ENCODE peak calls at places on chromosome 2, in six cellular contexts. D is right lobe of liver, J is esophagus squamous epithelium, I is A549, H is K562, Q is uterus. E is an unnamed sample.

GRCh38 chr2:167100526-167100925 is 212.2 kb downstream of the XIRP2 start:
- DNase-seq in I (no peak), D (no peak), J (no peak), Q (no peak), H (no peak), E (no peak)

GRCh38 chr2:106030287-106031268 is 163.5 kb downstream of the UXS1 start:
- DNase-seq in J (no peak), D (peak; percentile 84), Q (peak; percentile 44), I (no peak), H (no peak), E (peak; percentile 39)

GRCh38 chr2:128405467-128405900 is 86.8 kb upstream of the HS6ST1 start:
- DNase-seq in I (no peak), Q (no peak), D (peak; percentile 24), J (no peak), H (no peak), E (peak; percentile 4)

GRCh38 chr2:233816771-233817170 is 37.6 kb downstream of the HJURP start:
- DNase-seq in I (no peak), H (no peak), D (peak; percentile 33), Q (no peak), J (no peak), E (peak; percentile 43)

GRCh38 chr2:238467772-238468171 is 41.0 kb downstream of the ASB1 start:
- DNase-seq in D (no peak), J (no peak), I (no peak), Q (no peak), H (no peak), E (no peak)

GRCh38 chr2:45278345-45279078 is 269.3 kb upstream of the SIX2 start:
- DNase-seq in Q (no peak), D (no peak), J (no peak), H (no peak), I (no peak), E (no peak)

GRCh38 chr2:146417942-146418341 is 1426.9 kb upstream of the ACVR2A start:
- DNase-seq in Q (no peak), D (no peak), I (no peak), H (no peak), J (no peak), E (no peak)

GRCh38 chr2:168149431-168149830 is 98.0 kb downstream of the STK39 start:
- DNase-seq in D (no peak), H (no peak), I (no peak), Q (no peak), J (no peak), E (no peak)

GRCh38 chr2:48332286-48332685 is 197.7 kb upstream of the STON1 start:
- DNase-seq in H (no peak), I (no peak), D (no peak), Q (no peak), J (no peak), E (no peak)

GRCh38 chr2:239523147-239523943 is 122.5 kb upstream of the HDAC4 start:
- DNase-seq in I (no peak), D (no peak), Q (no peak), H (no peak), J (no peak), E (no peak)

GRCh38 chr2:239304533-239305221 is 96.1 kb downstream of the HDAC4 start:
- DNase-seq in Q (peak; percentile 12), H (no peak), D (peak; percentile 52), I (no peak), J (no peak), E (no peak)

GRCh38 chr2:86283461-86284030 is 53.9 kb downstream of the REEP1 start:
- DNase-seq in D (no peak), I (no peak), Q (no peak), H (no peak), J (no peak), E (no peak)

GRCh38 chr2:85799215-85799956 is 45.6 kb downstream of the ATOH8 start:
- DNase-seq in J (no peak), Q (no peak), I (peak; percentile 77), D (peak; percentile 98), H (no peak), E (no peak)

GRCh38 chr2:238370482-238371372 is 50.4 kb downstream of the TRAF3IP1 start:
- DNase-seq in J (no peak), Q (peak; percentile 65), H (peak; percentile 60), I (peak; percentile 35), D (peak; percentile 67), E (no peak)

GRCh38 chr2:179264238-179265081 is at the start of gene SESTD1:
- DNase-seq in H (peak; percentile 68), Q (peak; percentile 65), J (no peak), I (peak; percentile 47), D (peak; percentile 81), E (peak; percentile 47)
- TF ChIP-seq POLR2A in H (no peak), Q (peak; percentile 79), J (no peak), I (peak; percentile 29), D (peak; percentile 72), E (no peak)

GRCh38 chr2:113901943-113902342 is 12.1 kb downstream of the ACTR3 start:
- DNase-seq in J (no peak), I (no peak), D (no peak), H (no peak), Q (no peak), E (no peak)
- H3K4me3 ChIP-seq in J (no peak overlapping the region), I (no peak overlapping the region), D (no peak overlapping the region), H (no peak overlapping the region), Q (no peak overlapping the region), E (no peak overlapping the region)

GRCh38 chr2:112216158-112216557 is 38.7 kb downstream of the ZC3H8 start:
- DNase-seq in J (no peak), D (no peak), I (no peak), Q (no peak), H (no peak), E (no peak)
- TF ChIP-seq CTCF in J (no peak), D (peak; percentile 34), I (peak; percentile 17), Q (no peak), H (peak; percentile 13), E (no peak)

DNA sequence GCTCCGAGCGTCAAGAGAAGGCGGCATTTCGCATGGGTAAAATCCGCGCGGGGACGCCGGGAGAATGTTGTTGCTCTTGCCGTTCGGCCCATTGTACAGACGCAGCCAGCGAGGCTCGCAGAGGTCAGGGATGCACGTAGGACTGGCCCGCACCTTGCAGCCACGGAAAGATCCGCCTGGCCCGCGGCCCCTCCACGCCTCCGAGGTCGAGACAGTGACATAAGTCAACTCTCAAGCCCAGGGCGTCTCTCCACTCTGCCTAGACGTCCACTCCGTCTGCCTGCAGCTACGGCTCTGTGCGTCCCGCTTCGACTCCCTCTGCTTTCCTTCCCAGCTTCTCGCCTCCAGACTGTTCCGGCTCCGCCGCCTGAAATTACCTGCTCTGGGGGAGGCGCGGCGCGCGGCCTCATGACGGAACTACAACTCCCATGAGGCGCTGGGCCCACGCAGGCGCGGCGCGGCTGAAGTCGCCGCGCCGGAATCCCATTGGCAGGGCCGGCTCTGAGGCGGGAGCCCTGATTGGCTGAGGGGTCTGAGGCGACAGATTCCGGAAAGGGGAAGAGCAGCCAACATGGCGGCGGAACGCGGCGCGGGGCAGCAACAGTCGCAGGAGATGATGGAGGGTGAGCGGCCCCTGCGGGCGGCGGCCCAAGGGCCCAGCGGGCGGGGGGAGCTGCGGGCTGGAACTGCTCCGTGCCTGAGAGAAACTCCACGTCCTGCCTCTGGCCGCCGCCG is at the start of gene PPP1R7:
- DNase-seq in H (peak; percentile 91), Q (peak; percentile 93), J (peak; percentile 86), D (peak; percentile 96), I (peak; percentile 94), E (peak; percentile 99)
- TF ChIP-seq POLR2A in H (peak; percentile 74), Q (peak; percentile 71), J (peak; percentile 45), D (peak; percentile 39), I (peak; percentile 72), E (no peak)

GRCh38 chr2:162840598-162841246 is 2.2 kb upstream of the KCNH7 start:
- DNase-seq in Q (no peak), J (no peak), H (peak; percentile 28), I (peak; percentile 4), D (peak; percentile 62), E (no peak)

GRCh38 chr2:162838141-162838500 is 446 bp downstream of the KCNH7 start:
- DNase-seq in D (no peak), I (no peak), H (no peak), J (no peak), Q (no peak), E (no peak)

GRCh38 chr2:162839419-162839818 is 852 bp upstream of the KCNH7 start:
- DNase-seq in J (no peak), D (no peak), I (no peak), H (no peak), Q (no peak), E (no peak)
- H3K4me3 ChIP-seq in J (no peak overlapping the region), D (no peak overlapping the region), I (peak overlapping the region; percentile 29), H (no peak overlapping the region), Q (no peak overlapping the region), E (no peak overlapping the region)

DNA sequence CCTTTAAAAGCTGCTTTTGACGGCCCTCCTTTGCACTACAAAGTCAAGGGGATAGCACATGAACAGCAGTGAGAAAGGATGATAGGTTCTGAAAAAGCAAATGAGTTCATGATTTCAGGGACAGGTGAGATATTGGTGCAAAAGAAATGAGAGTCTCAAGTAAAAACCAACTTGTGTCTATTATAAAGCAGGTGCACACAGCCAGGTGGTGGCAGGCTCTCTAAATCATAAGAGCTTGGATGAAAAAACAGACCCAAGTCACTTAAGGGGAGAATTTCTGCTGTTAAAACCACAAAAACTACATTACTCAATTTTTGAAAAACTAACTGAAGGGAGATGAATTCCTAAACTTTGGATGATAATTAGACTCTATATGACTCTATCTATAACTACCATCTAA is 201.5 kb downstream of the SP3 start:
- DNase-seq in I (no peak), H (no peak), D (no peak), Q (no peak), J (no peak), E (no peak)
- TF ChIP-seq CTCF in I (no peak), H (no peak), D (no peak), Q (no peak), J (no peak), E (no peak)

DNA sequence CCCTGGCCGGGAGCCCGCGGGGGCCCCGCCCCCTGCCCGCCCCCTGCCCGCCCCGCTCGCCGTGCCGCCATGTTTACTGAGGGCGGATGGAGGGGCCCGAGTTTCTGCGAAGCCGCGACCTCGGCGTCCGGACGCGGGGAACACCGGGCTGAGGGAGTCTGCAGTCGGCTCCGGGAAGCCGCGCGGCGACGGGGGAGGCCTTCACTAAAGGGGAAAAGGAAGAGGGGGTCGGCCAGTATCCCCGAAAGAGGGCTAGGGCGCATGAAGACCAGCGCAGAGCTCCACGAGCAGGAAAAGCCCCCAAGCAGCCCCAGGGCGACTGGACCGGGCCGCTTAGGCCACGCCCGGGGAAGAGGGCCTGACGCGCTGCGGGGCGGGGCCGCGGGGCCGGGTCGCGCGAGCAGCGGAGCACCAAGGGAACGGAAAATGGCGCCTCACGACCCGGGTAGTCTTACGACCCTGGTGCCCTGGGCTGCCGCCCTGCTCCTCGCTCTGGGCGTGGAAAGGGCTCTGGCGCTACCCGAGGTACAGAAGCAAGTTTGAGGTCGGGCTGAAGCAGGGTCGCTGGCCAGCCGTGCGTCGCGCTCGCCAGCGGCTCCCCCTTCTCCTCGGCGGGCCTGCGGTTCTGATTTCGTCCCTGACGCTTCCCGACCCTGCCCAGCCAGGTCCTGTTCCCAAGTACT is at the start of the genes ATRAID and SLC5A6:
- DNase-seq in D (peak; percentile 91), H (peak; percentile 89), Q (peak; percentile 87), I (peak; percentile 97), J (peak; percentile 52), E (peak; percentile 97)
- TF ChIP-seq POLR2A in D (peak; percentile 96), H (peak; percentile 95), Q (peak; percentile 91), I (peak; percentile 92), J (peak; percentile 48), E (peak; percentile 52)

GRCh38 chr2:68643011-68643873 is at the start of gene PROKR1:
- DNase-seq in J (no peak), D (peak; percentile 77), I (peak; percentile 7), Q (no peak), H (peak; percentile 60), E (no peak)
- H3K4me3 ChIP-seq in J (peak within 1 kb of the TSS; percentile 35), D (peak within 1 kb of the TSS; percentile 54), I (peak within 1 kb of the TSS; percentile 57), Q (peak within 1 kb of the TSS; percentile 7), H (peak within 1 kb of the TSS; percentile 55), E (peak within 1 kb of the TSS; percentile 15)

GRCh38 chr2:189115126-189115525 is 64.4 kb downstream of the COL5A2 start:
- DNase-seq in I (no peak), J (no peak), Q (no peak), D (no peak), H (no peak), E (no peak)
- TF ChIP-seq CTCF in I (peak; percentile 51), J (no peak), Q (peak; percentile 20), D (peak; percentile 11), H (no peak), E (no peak)